ENCODE peak calls at places on chromosome 1, in five cellular contexts. I, Y, T, B and G are unnamed samples.
A peak's percentile ranks its signal among the peaks of the same experiment; 100 is the strongest.

GRCh38 chr1:23485002-23485332 is 988 bp upstream of the ASAP3 start:
- DNase-seq in I (no peak), Y (no peak), T (no peak), B (no peak), G (no peak)

GRCh38 chr1:21622466-21623315 is 46.5 kb downstream of the RAP1GAP start:
- DNase-seq in I (peak; percentile 39), Y (peak; percentile 20), T (peak; percentile 93), B (no peak), G (no peak)

GRCh38 chr1:208203848-208204609 is 40.2 kb downstream of the PLXNA2 start:
- DNase-seq in I (peak; percentile 75), Y (peak; percentile 84), T (no peak), B (no peak), G (no peak)

GRCh38 chr1:31497601-31498000 is 78.7 kb upstream of the TINAGL1 start:
- DNase-seq in I (no peak), Y (peak; percentile 77), T (no peak), B (no peak), G (no peak)

GRCh38 chr1:54007613-54008012 is 10.4 kb downstream of the LDLRAD1 start:
- DNase-seq in I (no peak), Y (no peak), T (no peak), B (no peak), G (no peak)

GRCh38 chr1:10779201-10779600 is 17.2 kb downstream of the CASZ1 start:
- DNase-seq in I (no peak), Y (no peak), T (no peak), B (no peak), G (no peak)

GRCh38 chr1:241985787-241986186 is 13.1 kb downstream of the MAP1LC3C start:
- DNase-seq in I (peak; percentile 73), Y (peak; percentile 45), T (no peak), B (peak; percentile 70), G (peak; percentile 71)

GRCh38 chr1:110185181-110185580 is 24.9 kb upstream of the KCNC4 start:
- DNase-seq in I (no peak), Y (no peak), T (no peak), B (no peak), G (no peak)

GRCh38 chr1:225919906-225920305 is 4.1 kb downstream of the PYCR2 start:
- DNase-seq in I (peak; percentile 83), Y (peak; percentile 94), T (peak; percentile 83), B (no peak), G (no peak)

GRCh38 chr1:183247066-183247465 is 61.0 kb downstream of the LAMC2 start:
- DNase-seq in I (no peak), Y (no peak), T (no peak), B (no peak), G (no peak)

GRCh38 chr1:113949007-113949406 is 19.9 kb downstream of the HIPK1 start:
- DNase-seq in I (peak; percentile 31), Y (no peak), T (no peak), B (peak; percentile 78), G (no peak)

GRCh38 chr1:3455630-3456448 is 1.4 kb downstream of the ARHGEF16 start:
- DNase-seq in I (no peak), Y (no peak), T (no peak), B (no peak), G (no peak)

GRCh38 chr1:233680000-233680399 is 66.1 kb downstream of the KCNK1 start:
- DNase-seq in I (no peak), Y (no peak), T (no peak), B (no peak), G (no peak)

GRCh38 chr1:153190373-153190772 is 12.9 kb upstream of the LELP1 start:
- DNase-seq in I (peak; percentile 5), Y (no peak), T (no peak), B (peak; percentile 28), G (no peak)

GRCh38 chr1:117093870-117094621 is 27.5 kb downstream of the TRIM45 start:
- DNase-seq in I (peak; percentile 78), Y (peak; percentile 68), T (no peak), B (peak; percentile 74), G (no peak)

GRCh38 chr1:37513795-37514349 is 694 bp downstream of the MEAF6 start:
- DNase-seq in I (peak; percentile 70), Y (peak; percentile 8), T (peak; percentile 67), B (peak; percentile 75), G (peak; percentile 62)

GRCh38 chr1:177287237-177287636 is 116.5 kb downstream of the BRINP2 start:
- DNase-seq in I (no peak), Y (no peak), T (no peak), B (no peak), G (no peak)

GRCh38 chr1:145689922-145690321 is 17.2 kb downstream of the PDZK1 start:
- DNase-seq in I (no peak), Y (no peak), T (no peak), B (no peak), G (no peak)

GRCh38 chr1:223426936-223427335 is 33.7 kb downstream of the CCDC185 start:
- DNase-seq in I (no peak), Y (no peak), T (no peak), B (no peak), G (no peak)

GRCh38 chr1:27878787-27879335 is 6.5 kb downstream of the THEMIS2 start:
- DNase-seq in I (no peak), Y (no peak), T (peak; percentile 16), B (no peak), G (no peak)

GRCh38 chr1:165668184-165668583 is 30.2 kb downstream of the ALDH9A1 start:
- DNase-seq in I (no peak), Y (no peak), T (no peak), B (no peak), G (no peak)

GRCh38 chr1:34784751-34785221 is 3.8 kb downstream of the GJB3 start:
- DNase-seq in I (no peak), Y (no peak), T (no peak), B (no peak), G (no peak)

GRCh38 chr1:207959141-207959825 is 48.4 kb upstream of the CD34 start:
- DNase-seq in I (peak; percentile 80), Y (peak; percentile 78), T (peak; percentile 80), B (no peak), G (no peak)

GRCh38 chr1:162056568-162056967 is 12.9 kb upstream of the NOS1AP start:
- DNase-seq in I (no peak), Y (no peak), T (no peak), B (no peak), G (no peak)

GRCh38 chr1:115929846-115930245 is 46.5 kb upstream of the SLC22A15 start:
- DNase-seq in I (peak; percentile 85), Y (peak; percentile 85), T (no peak), B (no peak), G (peak; percentile 63)

GRCh38 chr1:227849251-227849650 is 33.8 kb downstream of the PRSS38 start:
- DNase-seq in I (no peak), Y (no peak), T (no peak), B (no peak), G (no peak)

GRCh38 chr1:167501513-167502191 is 16.7 kb downstream of the CD247 start:
- DNase-seq in I (no peak), Y (no peak), T (no peak), B (peak; percentile 22), G (no peak)

GRCh38 chr1:225520587-225521227 is 92.9 kb upstream of the LBR start:
- DNase-seq in I (no peak), Y (no peak), T (no peak), B (no peak), G (no peak)

GRCh38 chr1:244041475-244042100 is 9.5 kb upstream of the ZBTB18 start:
- DNase-seq in I (no peak), Y (no peak), T (no peak), B (no peak), G (no peak)
- H3K27me3 ChIP-seq in I (no peaks in the 10 kb centered on the region), Y (peaks cover 2% of the 10 kb centered on the region), T (no peaks in the 10 kb centered on the region), B (peaks cover 7% of the 10 kb centered on the region), G (no peaks in the 10 kb centered on the region)

DNA sequence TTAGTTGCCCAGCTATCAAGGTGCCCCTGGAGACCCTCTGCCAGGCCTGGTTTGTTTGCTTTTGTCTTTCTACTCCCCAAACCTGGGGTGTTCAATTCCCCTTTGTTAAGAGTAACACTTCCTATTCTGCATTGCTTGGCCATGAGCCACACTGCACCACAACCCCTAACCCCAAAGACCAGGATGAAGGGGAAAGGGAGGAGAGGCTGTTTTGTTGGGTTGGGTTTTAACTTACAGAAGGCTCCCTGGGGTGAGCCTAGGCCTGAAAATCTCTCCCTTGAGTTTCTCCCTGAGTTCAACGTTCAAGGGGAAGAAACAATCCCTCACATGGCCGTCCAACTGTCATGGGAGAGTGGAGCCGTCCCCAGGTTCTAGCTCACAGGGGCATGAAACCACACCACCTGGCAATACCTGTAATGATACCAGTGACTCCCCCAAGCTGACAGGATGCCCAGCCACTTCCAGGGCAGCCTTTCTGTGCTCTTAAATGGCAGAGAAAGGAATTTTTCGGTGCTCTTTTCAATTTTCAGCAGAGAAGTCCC is 15.0 kb downstream of the SLC45A3 start:
- DNase-seq in I (no peak), Y (no peak), T (no peak), B (no peak), G (no peak)
- H3K4me1 ChIP-seq in I (no peaks in the 10 kb centered on the region), Y (peaks cover 13% of the 10 kb centered on the region), T (no peaks in the 10 kb centered on the region), B (peaks cover 34% of the 10 kb centered on the region), G (no peaks in the 10 kb centered on the region)

DNA sequence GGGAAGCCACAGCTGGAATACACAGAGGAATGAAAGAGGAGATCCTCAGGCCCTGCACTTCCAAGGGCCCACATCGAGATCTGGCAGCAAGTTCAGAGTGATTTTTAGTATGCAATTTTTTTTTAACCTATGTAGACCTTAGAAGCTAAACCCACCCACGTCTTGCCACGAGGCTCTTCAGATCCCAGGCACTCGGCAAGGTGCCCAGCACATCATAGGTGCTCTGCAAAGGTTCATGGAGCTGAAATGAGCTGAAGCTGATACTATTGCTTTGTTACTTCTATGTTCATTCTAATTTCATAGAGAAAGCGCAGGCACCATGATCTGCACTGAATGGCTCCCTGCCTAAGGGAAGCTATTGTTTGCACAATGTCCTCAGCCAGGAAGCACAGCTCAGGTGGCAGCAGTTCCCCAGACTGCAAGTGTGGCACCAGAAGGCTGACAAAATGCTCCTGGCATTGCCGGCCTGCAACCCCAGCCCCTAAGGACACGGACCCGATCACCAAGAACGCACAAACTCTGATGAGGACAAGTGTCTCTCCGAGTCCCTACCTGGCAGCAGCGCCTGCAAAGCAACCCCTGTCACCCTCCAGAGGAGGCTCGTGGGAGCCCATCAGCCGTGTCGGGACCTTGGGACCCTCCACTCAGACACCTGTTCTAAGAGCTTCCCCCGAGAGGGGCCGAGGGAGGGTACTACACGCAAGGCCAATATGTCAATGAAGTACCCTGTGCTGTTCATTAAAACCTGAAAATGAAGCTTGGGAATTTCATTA is 264.2 kb downstream of the NPHP4 start:
- DNase-seq in I (no peak), Y (no peak), T (peak; percentile 36), B (no peak), G (no peak)
- H3K27me3 ChIP-seq in I (no peaks in the 10 kb centered on the region), Y (no peaks in the 10 kb centered on the region), T (no peaks in the 10 kb centered on the region), B (peaks cover 30% of the 10 kb centered on the region), G (peaks cover 5% of the 10 kb centered on the region)

DNA sequence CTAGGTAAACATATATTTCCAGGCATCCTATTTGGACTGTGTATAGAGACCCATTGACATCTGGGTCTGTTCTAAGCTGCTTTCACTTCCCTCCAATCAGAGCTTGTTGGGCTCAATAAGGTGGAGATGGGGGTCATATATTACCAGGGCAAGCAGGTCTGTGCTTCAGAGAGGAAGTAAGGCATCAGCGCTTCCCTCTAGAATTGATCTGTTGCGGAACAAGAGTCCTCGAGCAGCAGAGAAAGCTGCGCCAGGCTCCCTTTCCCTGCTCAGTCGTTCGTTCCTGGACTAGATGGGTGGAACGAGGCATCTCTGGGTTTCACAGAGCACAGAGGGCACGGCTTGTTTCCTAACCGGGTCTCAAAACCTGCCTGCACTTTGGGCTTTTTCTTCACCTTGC is 63.5 kb downstream of the DISC1 start:
- DNase-seq in I (no peak), Y (no peak), T (no peak), B (no peak), G (no peak)
- H3K4me1 ChIP-seq in I (no peaks in the 10 kb centered on the region), Y (no peaks in the 10 kb centered on the region), T (no peaks in the 10 kb centered on the region), B (peaks cover 4% of the 10 kb centered on the region), G (no peaks in the 10 kb centered on the region)